ENCODE peak calls at places on chromosomes 3 and 15, in four cellular contexts. K is lung, L is heart left ventricle, G is GM20000. T is an unnamed sample.

GRCh38 chr3:67382551-67382950 is 271.9 kb downstream of the SUCLG2 start:
- DNase-seq in G (no peak), K (no peak), L (no peak), T (no peak)

GRCh38 chr3:145639207-145639606 is 521.8 kb downstream of the PLOD2 start:
- DNase-seq in K (no peak), G (no peak), L (no peak), T (no peak)

GRCh38 chr3:15384510-15385237 is 42.7 kb downstream of the METTL6 start:
- DNase-seq in L (no peak), K (no peak), G (peak; percentile 71), T (no peak)

GRCh38 chr3:12303532-12303931 is 14.7 kb downstream of the PPARG start:
- DNase-seq in K (no peak), G (no peak), L (no peak), T (peak; percentile 51)

GRCh38 chr15:70503073-70503745 is 260.1 kb downstream of the UACA start:
- DNase-seq in G (no peak), K (no peak), L (no peak), T (no peak)

GRCh38 chr3:29649815-29650547 is 369.1 kb downstream of the RBMS3 start:
- DNase-seq in K (no peak), G (peak; percentile 2), L (no peak), T (no peak)

GRCh38 chr15:68807249-68807648 is 13.4 kb downstream of the ANP32A start:
- DNase-seq in K (no peak), L (no peak), G (no peak), T (no peak)

GRCh38 chr3:53045107-53045783 is 628 bp downstream of the SFMBT1 start:
- DNase-seq in L (peak; percentile 61), K (peak; percentile 44), G (peak; percentile 94), T (no peak)

GRCh38 chr15:43509002-43509922 is 8.1 kb upstream of the MAP1A start:
- DNase-seq in G (no peak), K (no peak), L (no peak), T (no peak)

GRCh38 chr3:143973352-143974021 is 1.9 kb downstream of the DIPK2A start:
- DNase-seq in L (peak; percentile 11), K (no peak), G (peak; percentile 8), T (no peak)

GRCh38 chr3:83632526-83632925 is 1326.3 kb upstream of the CADM2 start:
- DNase-seq in G (no peak), L (no peak), K (no peak), T (no peak)

GRCh38 chr3:179666436-179667035 is 13.7 kb downstream of the USP13 start:
- DNase-seq in K (peak; percentile 80), G (no peak), L (peak; percentile 74), T (no peak)

GRCh38 chr15:40282144-40282869 is 557 bp downstream of the ANKRD63 start:
- DNase-seq in G (peak; percentile 87), L (no peak), K (peak; percentile 36), T (no peak)

GRCh38 chr3:149590691-149591441 is 67.0 kb downstream of the WWTR1 start:
- DNase-seq in K (no peak), L (no peak), G (no peak), T (no peak)

GRCh38 chr3:153162513-153163348 is 705 bp downstream of the RAP2B start:
- DNase-seq in K (peak; percentile 48), G (peak; percentile 36), L (peak; percentile 25), T (no peak)

GRCh38 chr3:114380233-114380645 is 86.4 kb downstream of the TIGIT start:
- DNase-seq in G (no peak), L (peak; percentile 72), K (peak; percentile 33), T (peak; percentile 61)

GRCh38 chr3:182357928-182358327 is 435.4 kb upstream of the ATP11B start:
- DNase-seq in G (no peak), K (no peak), L (no peak), T (no peak)

GRCh38 chr3:141129049-141130038 is 78.2 kb downstream of the SPSB4 start:
- DNase-seq in G (no peak), L (no peak), K (no peak), T (no peak)

GRCh38 chr3:143283432-143284128 is 164.0 kb downstream of the CHST2 start:
- DNase-seq in L (no peak), G (no peak), K (no peak), T (peak; percentile 27)

GRCh38 chr3:135165260-135165659 is 370.2 kb downstream of the EPHB1 start:
- DNase-seq in K (no peak), L (no peak), G (no peak), T (no peak)

GRCh38 chr3:14216257-14217048 is 37.8 kb downstream of the LSM3 start:
- DNase-seq in K (peak; percentile 77), G (no peak), L (peak; percentile 68), T (no peak)

GRCh38 chr15:35450492-35450891 is 95.5 kb downstream of the DPH6 start:
- DNase-seq in L (no peak), G (no peak), K (no peak), T (peak; percentile 53)

GRCh38 chr3:9247361-9248231 is 1.9 kb downstream of the SRGAP3 start:
- DNase-seq in G (no peak), K (no peak), L (no peak), T (no peak)

GRCh38 chr3:171349392-171349791 is 110.8 kb downstream of the TNIK start:
- DNase-seq in K (no peak), L (no peak), G (no peak), T (no peak)

GRCh38 chr15:38374477-38374876 is 79.5 kb upstream of the FAM98B start:
- DNase-seq in K (no peak), L (peak; percentile 25), G (no peak), T (no peak)

GRCh38 chr15:101088788-101089578 is 162.9 kb downstream of the CHSY1 start:
- DNase-seq in G (peak; percentile 92), L (peak; percentile 67), K (peak; percentile 75), T (no peak)

GRCh38 chr3:89216021-89216739 is 108.8 kb downstream of the EPHA3 start:
- DNase-seq in K (no peak), G (no peak), L (no peak), T (no peak)

GRCh38 chr3:25493246-25493645 is 65.2 kb downstream of the RARB start:
- DNase-seq in G (no peak), K (no peak), L (no peak), T (no peak)

GRCh38 chr3:43071313-43071893 is 34.5 kb downstream of the POMGNT2 start:
- DNase-seq in L (no peak), G (peak; percentile 25), K (no peak), T (no peak)

GRCh38 chr15:85504739-85505676 is 124.6 kb downstream of the AKAP13 start:
- DNase-seq in K (peak; percentile 46), G (peak; percentile 25), L (peak; percentile 62), T (peak; percentile 33)

GRCh38 chr15:83653639-83654378 is at the start of gene ADAMTSL3:
- DNase-seq in L (peak; percentile 84), K (peak; percentile 74), G (no peak), T (no peak)

GRCh38 chr15:65303687-65304392 is 637 bp upstream of the RNU5B-1 start:
- DNase-seq in K (peak; percentile 79), L (peak; percentile 60), G (no peak), T (no peak)
- TF ChIP-seq CTCF in K (no peak), L (no peak), G (no peak), T (no peak)

DNA sequence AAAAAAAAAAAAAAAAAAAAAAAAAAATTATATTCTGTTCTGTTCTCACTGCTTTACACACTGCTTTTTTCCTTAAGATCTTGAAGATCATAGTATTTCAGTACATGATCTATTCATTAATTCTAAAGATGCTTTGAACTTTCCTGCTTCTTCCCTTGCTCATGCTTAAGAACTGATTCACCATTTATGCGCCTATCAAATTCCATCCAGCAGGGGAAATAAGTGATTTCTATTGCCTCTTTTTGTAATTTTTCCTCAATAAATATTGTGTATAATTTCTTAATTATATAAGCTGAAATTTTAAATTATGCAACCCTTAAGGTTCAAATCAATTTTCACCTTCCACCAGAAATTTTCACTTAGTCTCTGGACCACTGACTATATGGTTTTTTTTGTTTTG is 10.6 kb downstream of the DENND6A start:
- DNase-seq in K (no peak), G (no peak), L (no peak), T (no peak)
- TF ChIP-seq CTCF in K (no peak), G (no peak), L (no peak), T (no peak)

GRCh38 chr3:126548556-126549466 is 9.9 kb downstream of the C3orf22 start:
- DNase-seq in K (no peak), G (no peak), L (peak; percentile 5), T (no peak)
- TF ChIP-seq CTCF in K (no peak), G (no peak), L (no peak), T (no peak)

GRCh38 chr3:116341381-116341780 is 103.9 kb downstream of the LSAMP start:
- DNase-seq in G (no peak), L (no peak), K (no peak), T (no peak)

GRCh38 chr3:116339441-116340028 is 105.8 kb downstream of the LSAMP start:
- DNase-seq in L (no peak), K (peak; percentile 38), G (no peak), T (no peak)

GRCh38 chr3:116340680-116341216 is 104.5 kb downstream of the LSAMP start:
- DNase-seq in G (no peak), L (no peak), K (no peak), T (no peak)

GRCh38 chr3:116338713-116339112 is 106.6 kb downstream of the LSAMP start:
- DNase-seq in G (no peak), K (no peak), L (no peak), T (no peak)

GRCh38 chr3:116337229-116337628 is 108.1 kb downstream of the LSAMP start:
- DNase-seq in K (no peak), G (no peak), L (no peak), T (no peak)
- TF ChIP-seq CTCF in K (no peak), G (no peak), L (no peak), T (no peak)

DNA sequence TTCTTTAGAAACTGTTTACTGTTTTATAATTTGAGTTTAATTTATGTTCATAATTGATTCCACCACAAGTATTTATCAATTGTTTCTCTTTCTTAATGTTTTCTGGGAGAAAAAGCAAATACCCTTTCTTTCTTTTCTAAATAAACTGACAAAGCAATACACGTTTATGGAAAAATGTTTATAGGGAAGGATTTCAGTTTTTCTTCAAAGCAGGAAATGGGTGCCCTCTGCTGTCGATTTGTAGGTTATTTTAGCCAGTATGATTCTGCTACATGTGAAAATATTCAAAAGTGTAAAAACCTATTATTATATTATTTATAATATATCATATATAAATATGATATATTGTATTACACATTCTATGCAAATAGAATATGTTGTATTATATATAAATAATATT is 921.0 kb upstream of the ROBO1 start:
- DNase-seq in G (no peak), L (no peak), K (no peak), T (no peak)
- TF ChIP-seq CTCF in G (peak; percentile 9), L (peak; percentile 20), K (no peak), T (no peak)

GRCh38 chr3:48739955-48740823 is 23.2 kb upstream of the IP6K2 start:
- DNase-seq in L (peak; percentile 89), K (peak; percentile 80), G (peak; percentile 87), T (peak; percentile 10)
- TF ChIP-seq CTCF in L (peak; percentile 95), K (peak; percentile 69), G (peak; percentile 92), T (peak; percentile 91)

DNA sequence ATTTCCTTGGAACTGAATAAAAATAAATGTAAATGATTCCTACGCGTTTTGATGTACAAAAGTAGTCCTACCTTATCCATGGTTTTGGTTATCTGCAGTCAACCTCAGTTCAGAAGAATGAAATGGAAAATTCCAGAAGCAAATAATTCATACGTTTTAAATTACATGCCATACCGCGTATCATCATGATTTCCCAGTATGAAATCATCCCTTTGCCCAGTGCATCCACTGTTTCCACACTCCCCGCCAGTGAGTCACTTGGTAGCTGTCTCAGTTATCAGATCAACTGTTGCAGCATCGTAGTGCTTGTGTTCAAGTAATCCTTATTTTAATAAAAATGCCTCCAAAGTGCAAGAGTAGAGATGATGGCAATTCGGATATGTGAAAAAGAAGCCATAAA is 9.1 kb upstream of the MFSD1 start:
- DNase-seq in K (no peak), G (no peak), L (no peak), T (peak; percentile 90)
- TF ChIP-seq CTCF in K (no peak), G (no peak), L (no peak), T (no peak)